ENCODE peak calls at places on chromosomes 13 and 19, in four cellular contexts. One of them, this sample, is unnamed.

GRCh38 chr19:33064778-33065550 is at the start of gene RHPN2:
- DNase-seq in H7: peak
- DNase-seq in activated naive CD8-positive, alpha-beta T cell treated with anti-CD3 and anti-CD28 coated beads for 36 hours: peak
- DNase-seq in hippocampal formation: no peak
- DNase-seq in this sample: peak

GRCh38 chr13:21203132-21203531 is 26.7 kb downstream of the MRPL57 start:
- DNase-seq in H7: no peak
- DNase-seq in activated naive CD8-positive, alpha-beta T cell treated with anti-CD3 and anti-CD28 coated beads for 36 hours: no peak
- DNase-seq in hippocampal formation: no peak
- DNase-seq in this sample: no peak

GRCh38 chr19:48632692-48633147 is 4.5 kb downstream of the DBP start:
- DNase-seq in H7: no peak
- DNase-seq in activated naive CD8-positive, alpha-beta T cell treated with anti-CD3 and anti-CD28 coated beads for 36 hours: no peak
- DNase-seq in hippocampal formation: no peak
- DNase-seq in this sample: no peak

GRCh38 chr19:46493236-46494114 is 2.2 kb downstream of the PNMA8B start:
- DNase-seq in H7: peak
- DNase-seq in activated naive CD8-positive, alpha-beta T cell treated with anti-CD3 and anti-CD28 coated beads for 36 hours: peak
- DNase-seq in hippocampal formation: no peak
- DNase-seq in this sample: no peak

GRCh38 chr13:48862572-48862971 is 113.1 kb upstream of the FNDC3A start:
- DNase-seq in H7: no peak
- DNase-seq in activated naive CD8-positive, alpha-beta T cell treated with anti-CD3 and anti-CD28 coated beads for 36 hours: no peak
- DNase-seq in hippocampal formation: no peak
- DNase-seq in this sample: no peak

GRCh38 chr19:2239771-2240770 is 3.4 kb downstream of the SF3A2 start:
- DNase-seq in H7: no peak
- DNase-seq in activated naive CD8-positive, alpha-beta T cell treated with anti-CD3 and anti-CD28 coated beads for 36 hours: no peak
- DNase-seq in hippocampal formation: no peak
- DNase-seq in this sample: no peak

GRCh38 chr19:11378319-11379189 is 4.1 kb downstream of the SWSAP1 start:
- DNase-seq in H7: peak
- DNase-seq in activated naive CD8-positive, alpha-beta T cell treated with anti-CD3 and anti-CD28 coated beads for 36 hours: peak
- DNase-seq in hippocampal formation: no peak
- DNase-seq in this sample: peak

GRCh38 chr13:73073050-73073449 is 14.2 kb downstream of the KLF5 start:
- DNase-seq in H7: no peak
- DNase-seq in activated naive CD8-positive, alpha-beta T cell treated with anti-CD3 and anti-CD28 coated beads for 36 hours: no peak
- DNase-seq in hippocampal formation: no peak
- DNase-seq in this sample: no peak

GRCh38 chr13:30334663-30335386 is 27.5 kb upstream of the KATNAL1 start:
- DNase-seq in H7: peak
- DNase-seq in activated naive CD8-positive, alpha-beta T cell treated with anti-CD3 and anti-CD28 coated beads for 36 hours: no peak
- DNase-seq in hippocampal formation: no peak
- DNase-seq in this sample: peak

GRCh38 chr19:29834991-29835390 is 23.2 kb downstream of the CCNE1 start:
- DNase-seq in H7: no peak
- DNase-seq in activated naive CD8-positive, alpha-beta T cell treated with anti-CD3 and anti-CD28 coated beads for 36 hours: no peak
- DNase-seq in hippocampal formation: no peak
- DNase-seq in this sample: no peak

GRCh38 chr19:10193666-10194499 is 870 bp downstream of the DNMT1 start:
- DNase-seq in H7: peak
- DNase-seq in activated naive CD8-positive, alpha-beta T cell treated with anti-CD3 and anti-CD28 coated beads for 36 hours: no peak
- DNase-seq in hippocampal formation: no peak
- DNase-seq in this sample: no peak

GRCh38 chr19:2048959-2049740 is 1.9 kb downstream of the MKNK2 start:
- DNase-seq in H7: peak
- DNase-seq in activated naive CD8-positive, alpha-beta T cell treated with anti-CD3 and anti-CD28 coated beads for 36 hours: no peak
- DNase-seq in hippocampal formation: no peak
- DNase-seq in this sample: no peak

GRCh38 chr13:43665388-43665787 is 121.4 kb downstream of the ENOX1 start:
- DNase-seq in H7: no peak
- DNase-seq in activated naive CD8-positive, alpha-beta T cell treated with anti-CD3 and anti-CD28 coated beads for 36 hours: no peak
- DNase-seq in hippocampal formation: no peak
- DNase-seq in this sample: no peak

GRCh38 chr13:29239653-29240525 is 355.6 kb downstream of the SLC7A1 start:
- DNase-seq in H7: no peak
- DNase-seq in activated naive CD8-positive, alpha-beta T cell treated with anti-CD3 and anti-CD28 coated beads for 36 hours: no peak
- DNase-seq in hippocampal formation: no peak
- DNase-seq in this sample: no peak

GRCh38 chr13:64510698-64511097 is 2719.4 kb downstream of the PCDH9 start:
- DNase-seq in H7: no peak
- DNase-seq in activated naive CD8-positive, alpha-beta T cell treated with anti-CD3 and anti-CD28 coated beads for 36 hours: no peak
- DNase-seq in hippocampal formation: no peak
- DNase-seq in this sample: no peak

GRCh38 chr13:110109910-110110309 is 197.0 kb downstream of the COL4A1 start:
- DNase-seq in H7: peak
- DNase-seq in activated naive CD8-positive, alpha-beta T cell treated with anti-CD3 and anti-CD28 coated beads for 36 hours: no peak
- DNase-seq in hippocampal formation: no peak
- DNase-seq in this sample: no peak

This sample was measured in NCI-H1092 treated with DMSO at 0.1 percent for 48 hours.